ENCODE peak calls at places on chromosome 19, in four cellular contexts. One of them, this sample, is unnamed.

GRCh38 chr19:50921391-50922315 is 10.5 kb upstream of the KLK4 start:
- DNase-seq in GM23338: peak
- DNase-seq in breast epithelium: no peak
- DNase-seq in endothelial cell of umbilical vein: no peak
- DNase-seq in this sample: no peak

GRCh38 chr19:6731822-6732221 is 5.6 kb downstream of the GPR108 start:
- DNase-seq in GM23338: no peak
- DNase-seq in breast epithelium: no peak
- DNase-seq in endothelial cell of umbilical vein: no peak
- DNase-seq in this sample: no peak

GRCh38 chr19:46624958-46625661 is at the start of gene PTGIR:
- DNase-seq in GM23338: peak
- DNase-seq in breast epithelium: no peak
- DNase-seq in endothelial cell of umbilical vein: peak
- DNase-seq in this sample: no peak

GRCh38 chr19:16325161-16325527 is 518 bp downstream of the KLF2 start:
- DNase-seq in GM23338: peak
- DNase-seq in breast epithelium: no peak
- DNase-seq in endothelial cell of umbilical vein: peak
- DNase-seq in this sample: no peak

GRCh38 chr19:35232912-35233311 is 4.4 kb upstream of the FAM187B start:
- DNase-seq in GM23338: no peak
- DNase-seq in breast epithelium: no peak
- DNase-seq in endothelial cell of umbilical vein: no peak
- DNase-seq in this sample: no peak

GRCh38 chr19:8552810-8553209 is 24.4 kb downstream of the MYO1F start:
- DNase-seq in GM23338: peak
- DNase-seq in breast epithelium: no peak
- DNase-seq in endothelial cell of umbilical vein: no peak
- DNase-seq in this sample: no peak

GRCh38 chr19:16702123-16702522 is 17.5 kb upstream of the NWD1 start:
- DNase-seq in GM23338: no peak
- DNase-seq in breast epithelium: no peak
- DNase-seq in endothelial cell of umbilical vein: no peak
- DNase-seq in this sample: no peak

GRCh38 chr19:10230155-10230903 is 802 bp downstream of the S1PR2 start:
- DNase-seq in GM23338: peak
- DNase-seq in breast epithelium: no peak
- DNase-seq in endothelial cell of umbilical vein: no peak
- DNase-seq in this sample: no peak

GRCh38 chr19:46147791-46148288 is at the start of gene IGFL2:
- DNase-seq in GM23338: no peak
- DNase-seq in breast epithelium: no peak
- DNase-seq in endothelial cell of umbilical vein: no peak
- DNase-seq in this sample: no peak

GRCh38 chr19:57110592-57111328 is 9.0 kb upstream of the USP29 start:
- DNase-seq in GM23338: peak
- DNase-seq in breast epithelium: no peak
- DNase-seq in endothelial cell of umbilical vein: no peak
- DNase-seq in this sample: no peak

GRCh38 chr19:44846455-44847143 is 502 bp downstream of the NECTIN2 start:
- DNase-seq in GM23338: peak
- DNase-seq in breast epithelium: no peak
- DNase-seq in endothelial cell of umbilical vein: peak
- DNase-seq in this sample: peak

GRCh38 chr19:29881386-29881785 is 60.7 kb upstream of the URI1 start:
- DNase-seq in GM23338: no peak
- DNase-seq in breast epithelium: peak
- DNase-seq in endothelial cell of umbilical vein: no peak
- DNase-seq in this sample: no peak

GRCh38 chr19:38535212-38535611 is 82.5 kb downstream of the MAP4K1 start:
- DNase-seq in GM23338: no peak
- DNase-seq in breast epithelium: no peak
- DNase-seq in endothelial cell of umbilical vein: no peak
- DNase-seq in this sample: no peak

GRCh38 chr19:52200044-52200443 is 10.2 kb downstream of the PPP2R1A start:
- DNase-seq in GM23338: no peak
- DNase-seq in breast epithelium: no peak
- DNase-seq in endothelial cell of umbilical vein: peak
- DNase-seq in this sample: no peak

GRCh38 chr19:49643466-49643865 is 1.5 kb downstream of the SCAF1 start:
- DNase-seq in GM23338: no peak
- DNase-seq in breast epithelium: no peak
- DNase-seq in endothelial cell of umbilical vein: no peak
- DNase-seq in this sample: no peak

GRCh38 chr19:8069116-8069973 is 16.8 kb downstream of the CCL25 start:
- DNase-seq in GM23338: peak
- DNase-seq in breast epithelium: no peak
- DNase-seq in endothelial cell of umbilical vein: no peak
- DNase-seq in this sample: no peak

GRCh38 chr19:35107541-35107939 is 8.1 kb upstream of the FXYD3 start:
- DNase-seq in GM23338: no peak
- DNase-seq in breast epithelium: peak
- DNase-seq in endothelial cell of umbilical vein: no peak
- DNase-seq in this sample: no peak

GRCh38 chr19:39197808-39198207 is 1.0 kb downstream of the NCCRP1 start:
- DNase-seq in GM23338: no peak
- DNase-seq in breast epithelium: no peak
- DNase-seq in endothelial cell of umbilical vein: no peak
- DNase-seq in this sample: no peak

GRCh38 chr19:2167896-2168618 is 4.3 kb downstream of the DOT1L start:
- DNase-seq in GM23338: no peak
- DNase-seq in breast epithelium: no peak
- DNase-seq in endothelial cell of umbilical vein: peak
- DNase-seq in this sample: no peak

DNA sequence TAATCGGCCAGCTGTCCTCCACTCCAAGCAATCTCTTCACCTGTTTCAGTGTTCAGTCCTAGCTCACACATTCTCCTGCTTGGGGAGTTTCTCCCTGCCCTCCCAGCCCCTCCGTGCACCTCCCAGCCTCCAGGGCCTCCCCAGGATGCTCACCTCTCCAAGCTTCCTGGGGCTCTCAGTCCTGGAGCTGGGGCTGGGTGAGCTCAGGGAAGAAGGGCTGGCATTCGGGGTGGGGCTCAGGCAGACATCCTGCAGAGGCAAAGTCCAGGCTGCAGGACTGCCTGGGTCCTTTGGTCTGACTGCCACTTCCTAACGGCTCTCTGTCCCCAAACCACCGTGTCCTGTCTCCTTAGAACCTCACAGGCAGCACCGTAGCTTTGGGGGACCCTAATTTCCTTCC is 2.6 kb downstream of the TMEM150B start:
- DNase-seq in GM23338: no peak
- DNase-seq in breast epithelium: no peak
- DNase-seq in endothelial cell of umbilical vein: no peak
- DNase-seq in this sample: no peak
- H3K4me3 ChIP-seq in GM23338: no peak
- H3K4me3 ChIP-seq in breast epithelium: no peak
- H3K4me3 ChIP-seq in endothelial cell of umbilical vein: no peak
- H3K4me3 ChIP-seq in this sample: no peak

GRCh38 chr19:4414144-4414799 is 11.8 kb downstream of the CHAF1A start:
- DNase-seq in GM23338: no peak
- DNase-seq in breast epithelium: no peak
- DNase-seq in endothelial cell of umbilical vein: no peak
- DNase-seq in this sample: no peak
- H3K27ac ChIP-seq in GM23338: peak
- H3K27ac ChIP-seq in breast epithelium: no peak
- H3K27ac ChIP-seq in endothelial cell of umbilical vein: no peak
- H3K27ac ChIP-seq in this sample: no peak

DNA sequence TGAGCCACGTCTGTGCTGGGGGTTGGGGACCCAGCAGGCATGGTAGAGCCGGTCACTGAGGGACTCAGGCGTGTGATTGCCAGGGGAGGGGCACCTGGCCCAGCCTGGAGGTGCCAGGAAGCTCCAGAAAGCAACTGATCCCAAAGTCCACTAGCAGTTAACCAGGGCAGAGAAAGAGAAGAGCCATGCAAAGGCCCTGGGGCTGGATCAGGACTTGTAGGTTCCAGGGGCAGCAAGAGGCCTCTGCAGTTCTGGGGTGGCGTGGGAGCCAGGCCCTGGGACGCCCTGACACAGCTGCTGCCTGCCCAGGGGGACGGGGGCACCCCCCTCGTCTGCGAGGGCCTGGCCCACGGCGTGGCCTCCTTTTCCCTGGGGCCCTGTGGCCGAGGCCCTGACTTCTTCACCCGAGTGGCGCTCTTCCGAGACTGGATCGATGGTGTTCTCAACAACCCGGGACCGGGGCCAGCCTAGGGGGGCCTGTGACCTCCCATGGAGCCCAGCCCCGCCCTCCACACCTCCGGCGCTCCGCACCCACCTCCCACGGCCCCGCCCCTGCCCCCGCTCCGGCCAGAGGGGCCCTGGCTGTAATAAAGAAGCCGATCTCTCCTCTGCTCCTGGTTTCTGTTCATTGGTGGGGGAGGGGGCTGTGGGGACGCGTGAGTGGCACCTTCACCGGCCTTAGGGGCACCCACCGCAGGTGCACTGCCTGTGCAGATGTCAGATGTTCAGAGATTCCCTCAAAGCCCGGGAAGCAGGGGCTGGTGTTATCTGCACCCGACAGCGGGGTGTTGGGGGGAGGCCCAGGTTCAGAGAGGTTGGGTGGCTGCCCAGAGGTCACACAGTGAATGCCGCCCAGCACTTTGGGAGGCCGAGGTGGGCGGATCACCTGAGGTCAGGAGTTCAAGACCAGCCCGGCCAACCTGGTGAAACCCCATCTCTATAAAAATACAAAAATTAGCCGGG is 4.1 kb downstream of the AZU1 start:
- DNase-seq in GM23338: no peak
- DNase-seq in breast epithelium: no peak
- DNase-seq in endothelial cell of umbilical vein: no peak
- DNase-seq in this sample: no peak
- TF ChIP-seq POLR2AphosphoS5 in GM23338: no peak
- TF ChIP-seq POLR2AphosphoS5 in breast epithelium: no peak
- TF ChIP-seq POLR2AphosphoS5 in endothelial cell of umbilical vein: no peak
- TF ChIP-seq POLR2AphosphoS5 in this sample: no peak

DNA sequence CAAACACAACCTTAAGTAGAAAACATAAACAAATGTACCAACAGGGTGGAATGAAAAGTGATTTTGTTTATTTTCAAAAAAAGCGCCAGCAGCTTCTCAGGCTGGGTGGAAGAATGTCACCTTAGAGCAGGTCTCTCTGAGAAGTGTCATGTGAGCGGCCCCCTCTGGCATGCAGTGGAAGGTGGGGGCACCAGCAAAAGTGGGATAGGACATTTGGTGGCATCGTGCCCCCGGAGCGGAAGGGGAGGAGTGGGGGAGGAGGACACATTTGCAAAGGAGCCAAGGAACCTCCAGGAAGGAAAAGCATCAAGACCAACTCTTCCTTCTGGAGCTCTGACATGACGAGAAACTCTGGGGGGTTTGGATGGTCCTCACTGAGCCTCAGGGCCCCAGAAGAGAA is 635.3 kb downstream of the UQCRFS1 start:
- DNase-seq in GM23338: no peak
- DNase-seq in breast epithelium: no peak
- DNase-seq in endothelial cell of umbilical vein: no peak
- DNase-seq in this sample: no peak
- H3K4me3 ChIP-seq in GM23338: no peak
- H3K4me3 ChIP-seq in breast epithelium: no peak
- H3K4me3 ChIP-seq in endothelial cell of umbilical vein: no peak
- H3K4me3 ChIP-seq in this sample: no peak